ENCODE peak calls at places on chromosomes 2 and 18, in six cellular contexts. R is heart left ventricle, S is lower lobe of right lung, T is mesendoderm, H is mucosa of descending colon, J is neuronal stem cell. U is an unnamed sample.

GRCh38 chr2:240876475-240877251 is 8.0 kb downstream of the AGXT start:
- DNase-seq in S (peak), H (peak), T (no peak), R (peak), J (no peak), U (no peak)

GRCh38 chr2:157325786-157326185 is at the start of gene ERMN:
- DNase-seq in S (no peak), J (peak), H (no peak), R (no peak), T (peak), U (no peak)

GRCh38 chr2:36618381-36618780 is 20.4 kb upstream of the FEZ2 start:
- DNase-seq in J (peak), R (no peak), H (no peak), S (no peak), T (peak), U (no peak)

GRCh38 chr2:120442923-120443571 is 97.1 kb downstream of the INHBB start:
- DNase-seq in R (peak), S (peak), T (peak), H (peak), J (peak), U (no peak)

GRCh38 chr2:118012778-118013177 is 1.1 kb downstream of the CCDC93 start:
- DNase-seq in T (peak), S (no peak), H (no peak), J (no peak), R (no peak), U (no peak)

GRCh38 chr18:61580061-61580460 is 246.8 kb downstream of the CDH20 start:
- DNase-seq in H (no peak), S (no peak), R (no peak), J (no peak), T (no peak), U (no peak)

GRCh38 chr2:172097557-172098131 is 5.1 kb downstream of the DLX2 start:
- DNase-seq in S (no peak), H (no peak), R (no peak), J (peak), T (peak), U (no peak)

GRCh38 chr2:59032469-59032868 is 791.3 kb upstream of the FANCL start:
- DNase-seq in H (no peak), J (no peak), R (no peak), T (no peak), S (no peak), U (no peak)

GRCh38 chr18:46250084-46250811 is 146.1 kb downstream of the HAUS1 start:
- DNase-seq in H (no peak), R (no peak), T (peak), J (no peak), S (no peak), U (peak)

GRCh38 chr2:164479460-164479859 is 141.8 kb downstream of the GRB14 start:
- DNase-seq in S (no peak), R (no peak), H (no peak), J (peak), T (peak), U (peak)

GRCh38 chr18:35267161-35267651 is 22.8 kb downstream of the ZSCAN30 start:
- DNase-seq in S (peak), R (peak), T (no peak), H (peak), J (no peak), U (peak)
- H3K4me3 ChIP-seq in S (peak), R (peak), T (no peak), H (peak), J (no peak), U (peak)

DNA sequence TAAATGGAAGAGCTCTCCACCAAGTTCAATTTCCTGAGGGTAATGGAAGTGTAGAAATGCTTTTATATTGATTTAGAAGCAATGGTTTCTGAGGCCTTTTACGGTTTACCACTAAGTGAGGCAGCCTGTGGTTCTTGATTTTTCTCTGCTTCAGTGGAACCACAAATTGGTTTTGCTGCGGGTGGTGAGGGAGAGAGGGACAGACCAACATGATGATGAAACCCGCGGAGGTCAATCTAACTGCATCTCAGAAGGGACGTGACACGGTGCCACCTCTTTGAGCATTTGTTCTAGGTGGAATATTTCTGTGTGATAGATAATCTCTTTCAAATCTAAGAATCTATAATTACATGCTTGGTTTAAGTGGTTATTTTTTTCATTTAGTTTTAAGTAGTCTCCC is 52.3 kb downstream of the KCNE4 start:
- DNase-seq in S (no peak), H (no peak), J (no peak), R (no peak), T (no peak), U (no peak)
- H3K4me3 ChIP-seq in S (no peak), H (no peak), J (no peak), R (no peak), T (no peak), U (no peak)

DNA sequence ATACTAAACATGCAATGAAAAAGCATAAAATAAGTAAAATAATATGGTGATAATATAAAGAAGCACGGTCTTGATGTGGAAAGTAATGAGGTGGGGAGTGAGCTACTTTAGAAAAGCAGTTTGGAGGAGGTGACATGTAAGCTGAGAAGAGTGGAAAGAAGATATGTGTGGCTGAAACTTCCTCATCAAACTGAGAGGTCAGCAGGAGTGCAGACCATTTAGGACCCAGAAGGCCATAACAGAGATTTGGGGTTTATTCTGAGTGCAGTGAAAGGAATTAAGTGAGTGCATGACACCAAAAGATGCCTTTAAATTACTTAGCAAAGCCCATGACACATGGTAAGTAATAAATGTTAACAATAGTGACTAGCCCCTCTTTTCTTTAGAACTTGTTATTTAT is 24.4 kb upstream of the TMEM182 start:
- DNase-seq in J (no peak), H (no peak), R (no peak), S (no peak), T (no peak), U (no peak)
- H3K4me3 ChIP-seq in J (peak), H (no peak), R (peak), S (peak), T (no peak), U (peak)

GRCh38 chr2:223943561-223944008 is 1.6 kb downstream of the WDFY1 start:
- DNase-seq in J (no peak), R (no peak), H (peak), T (no peak), S (no peak), U (no peak)

GRCh38 chr2:223944166-223944703 is 900 bp downstream of the WDFY1 start:
- DNase-seq in J (peak), H (peak), R (peak), T (peak), S (peak), U (no peak)

GRCh38 chr2:223943135-223943534 is 2.0 kb downstream of the WDFY1 start:
- DNase-seq in H (no peak), T (no peak), J (no peak), R (no peak), S (no peak), U (no peak)

GRCh38 chr2:223944704-223945531 is at the start of gene WDFY1:
- DNase-seq in T (peak), H (peak), R (peak), J (peak), S (peak), U (peak)

GRCh38 chr2:223941579-223942277 is 3.4 kb downstream of the WDFY1 start:
- DNase-seq in S (no peak), H (no peak), T (no peak), J (no peak), R (no peak), U (no peak)
- H3K4me3 ChIP-seq in S (no peak), H (no peak), T (no peak), J (no peak), R (no peak), U (peak)

DNA sequence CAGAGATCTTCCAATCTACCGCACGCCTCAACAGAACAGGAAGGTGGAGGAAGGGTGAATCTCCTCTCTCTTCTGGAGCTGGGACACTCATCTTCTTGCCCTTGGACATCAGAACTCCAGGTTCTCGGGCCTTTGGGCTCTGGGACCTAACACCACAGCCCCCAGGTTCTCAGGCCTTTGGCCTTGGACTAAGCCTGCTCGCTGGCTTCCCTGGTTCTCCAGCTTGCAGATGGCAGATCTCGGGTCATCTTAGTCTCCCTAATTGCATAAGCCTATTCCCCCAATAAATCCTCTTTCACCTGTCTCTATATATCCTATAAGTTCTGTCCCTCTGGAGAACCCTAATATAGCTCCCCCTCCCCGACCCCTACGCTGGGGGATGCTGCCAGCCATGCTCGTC is 14.8 kb downstream of the HS6ST1 start:
- DNase-seq in T (no peak), S (no peak), H (peak), J (no peak), R (peak), U (no peak)
- H3K4me3 ChIP-seq in T (no peak), S (no peak), H (no peak), J (no peak), R (no peak), U (no peak)

GRCh38 chr18:58578321-58578720 is 50.6 kb downstream of the ALPK2 start:
- DNase-seq in H (no peak), J (no peak), T (no peak), R (no peak), S (no peak), U (no peak)
- H3K4me3 ChIP-seq in H (no peak), J (peak), T (no peak), R (no peak), S (no peak), U (no peak)

GRCh38 chr2:128580988-128581848 is 262.6 kb upstream of the HS6ST1 start:
- DNase-seq in R (no peak), S (no peak), J (no peak), T (no peak), H (no peak), U (no peak)
- H3K4me3 ChIP-seq in R (no peak), S (no peak), J (no peak), T (no peak), H (no peak), U (no peak)

DNA sequence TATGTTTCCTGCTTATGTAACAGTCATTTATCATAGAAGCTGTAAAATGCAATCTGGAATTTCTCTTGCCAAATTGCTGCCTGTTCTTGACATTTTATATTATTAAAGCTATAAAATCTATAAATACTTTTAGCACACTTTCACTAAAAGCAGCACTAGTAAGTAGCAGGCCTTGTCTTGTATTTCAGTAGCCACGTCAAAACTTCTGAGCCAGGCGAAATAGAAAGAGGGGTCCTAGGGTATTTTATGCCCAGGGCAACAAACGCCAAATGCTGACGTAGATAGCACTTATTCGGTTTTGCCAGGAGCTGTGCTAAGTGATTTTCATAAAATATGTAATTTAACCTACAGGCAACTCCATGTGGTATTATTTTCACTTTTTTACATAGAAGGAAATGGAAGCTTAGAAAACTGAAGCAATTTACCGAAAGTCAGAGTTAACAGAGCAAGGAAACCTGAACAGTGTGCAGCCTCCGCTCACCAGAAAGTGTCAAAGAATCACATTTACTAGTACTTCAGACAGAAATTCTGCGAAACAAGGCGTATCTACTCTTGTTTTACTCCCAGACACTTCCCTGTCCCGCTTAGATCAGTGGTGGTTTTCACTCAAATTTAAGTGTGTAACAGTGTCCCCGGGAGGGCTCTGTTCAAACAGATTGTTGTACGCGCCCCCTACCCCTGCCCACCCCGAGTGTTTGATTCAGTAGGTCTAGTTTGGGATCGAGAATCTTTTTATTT is 1.1 kb upstream of the CYP20A1 start:
- DNase-seq in S (no peak), T (no peak), R (no peak), H (no peak), J (no peak), U (no peak)
- H3K4me3 ChIP-seq in S (peak), T (no peak), R (peak), H (no peak), J (peak), U (no peak)

GRCh38 chr2:159094173-159094737 is 125.8 kb downstream of the TANC1 start:
- DNase-seq in T (no peak), S (peak), H (peak), R (peak), J (no peak), U (peak)
- H3K4me3 ChIP-seq in T (no peak), S (no peak), H (no peak), R (no peak), J (no peak), U (no peak)

DNA sequence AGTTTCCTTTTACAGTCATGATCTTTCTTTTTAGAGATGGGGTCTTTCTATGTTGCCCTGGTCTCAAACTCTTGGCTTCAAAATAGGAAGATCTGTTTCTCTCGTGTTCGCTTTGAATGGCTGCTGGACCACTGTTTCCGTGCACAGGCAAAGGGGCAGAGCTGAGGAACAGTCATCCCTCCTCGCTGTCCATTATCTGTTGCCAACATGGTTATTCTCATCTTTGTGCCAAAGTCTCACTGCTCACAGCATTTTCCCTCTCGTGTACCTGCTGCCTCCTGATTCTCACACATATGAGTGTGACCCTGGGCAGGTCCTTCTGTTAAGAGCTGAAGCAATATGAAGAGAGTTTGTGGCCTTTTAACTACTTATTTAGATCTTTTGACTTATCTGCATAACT is 28.0 kb upstream of the CCNYL1 start:
- DNase-seq in R (no peak), T (no peak), H (no peak), J (no peak), S (no peak), U (no peak)
- H3K4me3 ChIP-seq in R (no peak), T (no peak), H (no peak), J (no peak), S (no peak), U (no peak)

U was measured in retinal pigment epithelial cell.